ENCODE peak calls at places on chromosomes 16 and 17, in ten cellular contexts. S, C, R, Q, A, J, G, V, P and X are unnamed samples.

GRCh38 chr17:44916059-44916780 is 920 bp upstream of the GFAP start:
- DNase-seq in Q (no peak), P (no peak), G (peak), V (no peak), J (no peak), R (no peak), C (no peak), S (no peak), A (no peak), X (no peak)

GRCh38 chr16:81421536-81421935 is 23.1 kb upstream of the CMIP start:
- DNase-seq in J (no peak), V (no peak), A (no peak), C (no peak), G (no peak), P (no peak), Q (no peak), S (no peak), R (no peak), X (no peak)

GRCh38 chr17:43608313-43608712 is 53.4 kb downstream of the MEOX1 start:
- DNase-seq in Q (no peak), P (no peak), C (peak), J (no peak), V (no peak), A (no peak), S (no peak), R (no peak), G (no peak), X (no peak)

GRCh38 chr16:53099318-53100130 is 44.7 kb downstream of the CHD9 start:
- DNase-seq in A (peak), C (peak), R (peak), J (peak), S (peak), G (peak), P (peak), V (peak), Q (peak), X (peak)

GRCh38 chr17:32933881-32934280 is 5.9 kb downstream of the TMEM98 start:
- DNase-seq in A (no peak), G (no peak), S (no peak), J (no peak), Q (no peak), C (no peak), V (no peak), R (no peak), P (no peak), X (no peak)

GRCh38 chr16:29852654-29853053 is 10.4 kb downstream of the CDIPT start:
- DNase-seq in R (no peak), Q (peak), S (no peak), V (no peak), G (no peak), P (no peak), C (no peak), J (no peak), A (no peak), X (no peak)

GRCh38 chr17:7315570-7316243 is 547 bp upstream of the GPS2 start:
- DNase-seq in A (no peak), V (no peak), Q (no peak), C (no peak), P (no peak), S (no peak), G (no peak), R (no peak), J (no peak), X (no peak)

GRCh38 chr17:21368545-21369246 is 7.5 kb upstream of the KCNJ12 start:
- DNase-seq in R (no peak), P (no peak), G (no peak), A (no peak), V (no peak), C (no peak), J (no peak), Q (no peak), S (no peak), X (no peak)

GRCh38 chr16:88651276-88651988 is 579 bp upstream of the CYBA start:
- DNase-seq in A (no peak), C (peak), R (peak), G (no peak), J (no peak), S (no peak), V (peak), Q (no peak), P (peak), X (peak)

GRCh38 chr16:80752563-80752962 is 51.8 kb downstream of the CDYL2 start:
- DNase-seq in C (no peak), J (no peak), V (no peak), Q (no peak), S (no peak), R (no peak), P (no peak), A (no peak), G (no peak), X (no peak)

GRCh38 chr17:7177954-7178477 is 1.2 kb downstream of the ASGR1 start:
- DNase-seq in S (no peak), G (no peak), R (no peak), P (peak), A (no peak), V (no peak), Q (no peak), J (peak), C (no peak), X (no peak)

GRCh38 chr16:71542377-71542776 is 16.2 kb downstream of the CHST4 start:
- DNase-seq in G (peak), J (peak), V (peak), Q (no peak), S (peak), P (peak), C (peak), A (no peak), R (peak), X (peak)

GRCh38 chr16:77277571-77277970 is 78.4 kb downstream of the SYCE1L start:
- DNase-seq in J (no peak), R (no peak), Q (no peak), G (no peak), A (no peak), P (no peak), S (no peak), C (no peak), V (no peak), X (no peak)